ENCODE peak calls at places on chromosomes 12 and 14, in eight cellular contexts. P is PC-9, J is hepatocyte, N is SK-N-SH, O is stomach, Q is pancreas, L is OCI-LY7, D is heart right ventricle. V is an unnamed sample. For H3K4me1, the result is how much of the 10 kb centered on the place peaks cover.

GRCh38 chr12:50297996-50298395 is 14.7 kb upstream of the LIMA1 start:
- DNase-seq in J (peak), O (no peak), L (no peak), D (no peak), P (no peak), N (no peak), Q (no peak), V (peak)

GRCh38 chr14:59299731-59300130 is 111.3 kb downstream of the DAAM1 start:
- DNase-seq in P (no peak), N (no peak), Q (no peak), J (no peak), D (no peak), L (peak), O (no peak), V (no peak)

GRCh38 chr12:20577054-20577453 is 118.1 kb upstream of the SLCO1C1 start:
- DNase-seq in L (no peak), P (no peak), N (no peak), Q (no peak), J (no peak), O (no peak), D (no peak), V (no peak)

GRCh38 chr12:531951-532585 is 72.3 kb downstream of the B4GALNT3 start:
- DNase-seq in O (no peak), D (no peak), P (no peak), L (no peak), Q (no peak), N (no peak), J (no peak), V (no peak)

GRCh38 chr12:11875414-11875935 is 195.3 kb upstream of the BCL2L14 start:
- DNase-seq in O (no peak), D (no peak), P (peak), N (no peak), J (no peak), L (no peak), Q (no peak), V (no peak)

GRCh38 chr14:81474156-81474492 is 59.5 kb downstream of the SEL1L start:
- DNase-seq in N (no peak), O (no peak), D (no peak), Q (no peak), J (no peak), P (no peak), L (peak), V (peak)

GRCh38 chr12:10392394-10392930 is 2.6 kb upstream of the KLRK1 start:
- DNase-seq in N (no peak), J (peak), D (peak), O (peak), L (peak), P (peak), Q (no peak), V (peak)

GRCh38 chr14:43014338-43014737 is 1407.7 kb downstream of the LRFN5 start:
- DNase-seq in J (no peak), O (no peak), L (no peak), N (no peak), D (no peak), Q (no peak), P (no peak), V (no peak)

GRCh38 chr14:35390577-35391387 is 13.8 kb downstream of the NFKBIA start:
- DNase-seq in O (no peak), P (peak), Q (no peak), N (no peak), L (no peak), J (no peak), D (no peak), V (peak)

GRCh38 chr14:94043111-94043755 is 17.1 kb downstream of the OTUB2 start:
- DNase-seq in Q (no peak), D (no peak), O (no peak), L (no peak), P (no peak), J (no peak), N (no peak), V (no peak)

GRCh38 chr12:28537474-28537873 is 347.2 kb downstream of the CCDC91 start:
- DNase-seq in L (no peak), D (no peak), O (no peak), N (no peak), P (no peak), J (no peak), Q (no peak), V (no peak)

GRCh38 chr14:64758711-64759554 is 54.7 kb downstream of the PLEKHG3 start:
- DNase-seq in P (peak), O (peak), D (no peak), Q (peak), J (peak), L (no peak), N (peak), V (no peak)

GRCh38 chr12:118958520-118958919 is 22.8 kb upstream of the SRRM4 start:
- DNase-seq in L (no peak), J (no peak), N (no peak), Q (no peak), D (no peak), P (no peak), O (no peak), V (no peak)

GRCh38 chr12:27521066-27521465 is 2.9 kb upstream of the PPFIBP1 start:
- DNase-seq in L (no peak), N (peak), J (no peak), D (peak), O (no peak), Q (no peak), P (no peak), V (no peak)

GRCh38 chr14:100158566-100159106 is 809 bp downstream of the DEGS2 start:
- DNase-seq in P (no peak), J (no peak), O (no peak), N (peak), L (peak), Q (no peak), D (no peak), V (peak)

GRCh38 chr14:49615776-49616175 is 4.7 kb downstream of the RPL36AL start:
- DNase-seq in L (no peak), P (no peak), N (no peak), D (no peak), J (no peak), Q (no peak), O (no peak), V (no peak)

GRCh38 chr14:69129264-69129880 is 23.5 kb downstream of the DCAF5 start:
- DNase-seq in P (peak), Q (peak), J (peak), N (peak), O (peak), L (peak), D (peak), V (peak)

GRCh38 chr14:50531595-50532501 is 521 bp downstream of the MAP4K5 start:
- DNase-seq in O (peak), J (peak), P (peak), L (peak), N (peak), Q (peak), D (peak), V (peak)

GRCh38 chr12:41527529-41528116 is 339.5 kb downstream of the PDZRN4 start:
- DNase-seq in J (no peak), L (no peak), D (no peak), N (no peak), Q (no peak), P (no peak), O (no peak), V (no peak)

GRCh38 chr12:95648990-95649791 is 97.9 kb upstream of the USP44 start:
- DNase-seq in L (no peak), O (no peak), D (no peak), P (peak), J (peak), N (no peak), Q (peak), V (peak)

GRCh38 chr12:15631007-15631715 is 158.0 kb downstream of the EPS8 start:
- DNase-seq in Q (no peak), N (no peak), L (no peak), J (no peak), O (no peak), D (no peak), P (no peak), V (peak)

GRCh38 chr12:28369483-28369882 is 179.2 kb downstream of the CCDC91 start:
- DNase-seq in N (no peak), P (no peak), Q (no peak), L (peak), D (no peak), J (no peak), O (no peak), V (no peak)

GRCh38 chr12:14219156-14219555 is 146.3 kb upstream of the ATF7IP start:
- DNase-seq in P (no peak), J (no peak), Q (no peak), D (no peak), O (no peak), L (no peak), N (no peak), V (no peak)

GRCh38 chr14:93857500-93857899 is 69.2 kb upstream of the PRIMA1 start:
- DNase-seq in P (no peak), N (no peak), O (no peak), L (no peak), J (peak), Q (no peak), D (no peak), V (peak)

GRCh38 chr12:115872212-115872611 is 405.3 kb downstream of the MED13L start:
- DNase-seq in N (no peak), Q (no peak), D (no peak), J (no peak), P (no peak), L (no peak), O (no peak), V (peak)

GRCh38 chr12:85825751-85826150 is 10.5 kb downstream of the RASSF9 start:
- DNase-seq in D (no peak), O (no peak), P (no peak), J (no peak), N (no peak), L (no peak), Q (peak), V (peak)

GRCh38 chr12:19970116-19970515 is 398.2 kb upstream of the PDE3A start:
- DNase-seq in D (no peak), L (no peak), N (peak), O (no peak), J (no peak), P (no peak), Q (no peak), V (no peak)

GRCh38 chr12:93733928-93734327 is 56.8 kb downstream of the CRADD start:
- DNase-seq in O (no peak), N (no peak), D (no peak), Q (no peak), J (no peak), P (no peak), L (no peak), V (no peak)

GRCh38 chr14:104080557-104081492 is 4.7 kb upstream of the ASPG start:
- DNase-seq in Q (peak), J (peak), N (no peak), L (no peak), O (peak), D (no peak), P (no peak), V (peak)

GRCh38 chr12:3552726-3553045 is 61.7 kb downstream of the PRMT8 start:
- DNase-seq in D (peak), P (no peak), Q (no peak), J (no peak), N (no peak), L (no peak), O (peak), V (no peak)

GRCh38 chr12:6078378-6079083 is 45.9 kb downstream of the VWF start:
- DNase-seq in L (no peak), P (peak), O (no peak), Q (no peak), N (no peak), J (no peak), D (no peak), V (no peak)

GRCh38 chr12:84585996-84586395 is 326.6 kb downstream of the SLC6A15 start:
- DNase-seq in Q (no peak), N (no peak), J (no peak), O (no peak), L (no peak), D (no peak), P (no peak), V (no peak)

GRCh38 chr14:58899317-58899713 is 261.6 kb downstream of the DACT1 start:
- DNase-seq in O (no peak), N (no peak), Q (no peak), J (no peak), P (no peak), L (no peak), D (no peak), V (no peak)

GRCh38 chr14:59370158-59370557 is 95.0 kb downstream of the GPR135 start:
- DNase-seq in N (no peak), O (no peak), D (no peak), L (no peak), J (no peak), P (no peak), Q (no peak), V (no peak)

GRCh38 chr14:21309238-21309636 is 29.4 kb downstream of the RPGRIP1 start:
- DNase-seq in D (no peak), P (no peak), J (no peak), Q (no peak), O (no peak), N (no peak), L (peak), V (no peak)

GRCh38 chr14:98210045-98210678 is 1061.8 kb downstream of the BCL11B start:
- DNase-seq in L (no peak), Q (no peak), D (no peak), P (no peak), O (no peak), J (no peak), N (no peak), V (peak)

GRCh38 chr12:57853864-57854556 is 7.5 kb upstream of the CTDSP2 start:
- DNase-seq in N (no peak), O (no peak), Q (no peak), L (no peak), P (no peak), J (no peak), D (no peak), V (no peak)
- H3K27ac ChIP-seq in N (no peak), O (peak), Q (no peak), L (no peak), P (no peak), J (no peak), D (no peak), V (no peak)

DNA sequence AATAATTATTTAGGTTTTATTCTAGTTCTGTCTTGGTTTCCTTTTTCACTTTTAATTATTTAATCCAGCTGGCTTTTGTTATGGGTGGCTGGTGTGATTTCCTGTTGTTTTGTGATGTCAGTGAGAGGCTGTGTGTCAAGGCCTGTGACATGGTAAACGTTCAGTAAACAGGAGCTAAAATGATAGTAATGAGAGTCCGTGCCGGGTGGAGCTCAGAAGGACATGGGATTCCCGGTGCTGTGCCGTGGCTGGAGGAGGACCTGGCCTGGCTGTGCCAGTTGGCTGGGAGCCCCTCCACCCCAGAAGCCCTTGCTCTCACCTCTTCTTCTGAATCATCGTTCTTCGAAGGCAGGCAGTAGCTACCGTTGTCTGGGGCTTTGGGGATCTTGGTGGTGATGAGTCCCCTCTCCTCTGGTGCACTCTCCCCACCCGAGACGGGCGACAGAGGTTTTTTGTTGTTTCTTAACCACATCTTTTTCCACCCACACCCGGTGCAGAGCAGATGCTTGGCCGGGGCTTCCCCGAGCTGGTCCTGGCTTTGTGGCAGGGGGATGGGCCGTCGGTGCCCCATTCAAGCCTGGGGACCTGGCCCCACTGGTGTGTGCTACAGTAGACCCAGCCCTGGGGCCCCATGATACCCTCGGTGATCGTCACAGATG is 29.1 kb downstream of the SH2B3 start:
- DNase-seq in D (peak), P (no peak), N (no peak), L (peak), Q (peak), O (no peak), J (peak), V (peak)
- H3K4me1 ChIP-seq in D (half or more), P (under half), N (half or more), L (half or more), Q (under half), O (half or more), J (under half), V (under half)

GRCh38 chr12:113328368-113328889 is 6.5 kb downstream of the SLC8B1 start:
- DNase-seq in J (no peak), P (no peak), D (no peak), L (no peak), O (no peak), Q (no peak), N (no peak), V (no peak)
- H3K4me3 ChIP-seq in J (no peak), P (no peak), D (no peak), L (no peak), O (no peak), Q (no peak), N (no peak), V (no peak)

GRCh38 chr12:91126516-91126915 is 15.2 kb upstream of the LUM start:
- DNase-seq in L (no peak), D (no peak), O (no peak), J (no peak), Q (no peak), N (no peak), P (no peak), V (no peak)

GRCh38 chr12:91129662-91130362 is 18.5 kb upstream of the LUM start:
- DNase-seq in L (no peak), O (no peak), P (no peak), D (no peak), J (no peak), N (no peak), Q (no peak), V (no peak)

GRCh38 chr12:91127296-91127695 is 16.0 kb upstream of the LUM start:
- DNase-seq in O (no peak), Q (no peak), L (no peak), D (no peak), N (no peak), J (no peak), P (no peak), V (no peak)

GRCh38 chr12:91123236-91123635 is 11.9 kb upstream of the LUM start:
- DNase-seq in D (no peak), O (no peak), L (no peak), N (no peak), Q (no peak), P (no peak), J (no peak), V (no peak)

GRCh38 chr12:91127751-91128150 is 16.5 kb upstream of the LUM start:
- DNase-seq in N (no peak), O (no peak), J (peak), P (no peak), D (no peak), L (no peak), Q (no peak), V (peak)
- H3K27ac ChIP-seq in N (peak), O (no peak), J (peak), P (no peak), D (no peak), L (no peak), Q (no peak), V (no peak)

V was measured in small intestine.